ENCODE peak calls at places on chromosomes 13 and 19, in six cellular contexts. F is endothelial cell of umbilical vein; T is endothelial cell; Z is RWPE1; U is cerebellar cortex; A is stimulated activated CD8-positive, alpha-beta memory T cell treated with anti-CD3 and anti-CD28 coated beads, Interleukin-15, amount 100 ng/mL, for 4 hours. J is an unnamed sample.

GRCh38 chr13:49585220-49586157 is at the start of gene RCBTB1:
- DNase-seq in F (peak), T (peak), Z (peak), U (peak), A (peak), J (peak)

GRCh38 chr13:98142427-98143156 is at the start of gene FARP1:
- DNase-seq in F (peak), T (peak), Z (peak), U (peak), A (no peak), J (peak)

GRCh38 chr13:36126496-36126895 is 4.7 kb downstream of the DCLK1 start:
- DNase-seq in F (no peak), T (no peak), Z (no peak), U (no peak), A (no peak), J (no peak)

GRCh38 chr19:38674388-38675133 is 27.1 kb downstream of the ACTN4 start:
- DNase-seq in F (no peak), T (no peak), Z (no peak), U (no peak), A (no peak), J (no peak)

GRCh38 chr19:53892981-53893325 is 11.0 kb downstream of the PRKCG start:
- DNase-seq in F (no peak), T (no peak), Z (no peak), U (peak), A (no peak), J (no peak)

GRCh38 chr13:48976677-48977625 is 1.2 kb downstream of the FNDC3A start:
- DNase-seq in F (peak), T (no peak), Z (no peak), U (peak), A (no peak), J (peak)

GRCh38 chr13:100536643-100537180 is 51.9 kb downstream of the GGACT start:
- DNase-seq in F (no peak), T (no peak), Z (no peak), U (no peak), A (no peak), J (no peak)

GRCh38 chr13:66328486-66328885 is 901.6 kb downstream of the PCDH9 start:
- DNase-seq in F (no peak), T (no peak), Z (no peak), U (no peak), A (no peak), J (no peak)

GRCh38 chr13:36548129-36548528 is 115.8 kb downstream of the CCNA1 start:
- DNase-seq in F (no peak), T (no peak), Z (no peak), U (no peak), A (no peak), J (no peak)

GRCh38 chr19:49064768-49065611 is at the start of gene NTF4:
- DNase-seq in F (no peak), T (peak), Z (peak), U (peak), A (no peak), J (peak)

GRCh38 chr19:46571495-46571894 is 29.6 kb upstream of the CALM3 start:
- DNase-seq in F (no peak), T (peak), Z (peak), U (peak), A (no peak), J (peak)

GRCh38 chr19:4093643-4094175 is 27.0 kb upstream of the ZBTB7A start:
- DNase-seq in F (no peak), T (no peak), Z (no peak), U (no peak), A (no peak), J (no peak)

GRCh38 chr19:14407889-14408640 is 11.1 kb downstream of the DDX39A start:
- DNase-seq in F (no peak), T (no peak), Z (no peak), U (no peak), A (no peak), J (no peak)

GRCh38 chr13:37835392-37835791 is 34.2 kb downstream of the TRPC4 start:
- DNase-seq in F (no peak), T (no peak), Z (no peak), U (no peak), A (no peak), J (no peak)

GRCh38 chr19:38221919-38222828 is 1.8 kb downstream of the DPF1 start:
- DNase-seq in F (no peak), T (no peak), Z (no peak), U (no peak), A (no peak), J (no peak)

GRCh38 chr19:13262450-13262849 is 112.2 kb downstream of the IER2 start:
- DNase-seq in F (peak), T (no peak), Z (peak), U (peak), A (no peak), J (peak)

GRCh38 chr13:50375792-50376191 is 360.5 kb downstream of the KCNRG start:
- DNase-seq in F (no peak), T (no peak), Z (no peak), U (no peak), A (no peak), J (peak)

GRCh38 chr19:13281567-13282291 is 131.5 kb downstream of the IER2 start:
- DNase-seq in F (no peak), T (no peak), Z (no peak), U (no peak), A (no peak), J (no peak)

GRCh38 chr19:294819-295686 is 3.9 kb upstream of the PLPP2 start:
- DNase-seq in F (no peak), T (peak), Z (peak), U (no peak), A (no peak), J (peak)

GRCh38 chr19:48963371-48964204 is 1.5 kb upstream of the FTL start:
- DNase-seq in F (peak), T (peak), Z (peak), U (peak), A (peak), J (peak)

GRCh38 chr19:35689836-35690235 is 14.5 kb upstream of the ZBTB32 start:
- DNase-seq in F (no peak), T (no peak), Z (no peak), U (no peak), A (no peak), J (no peak)

GRCh38 chr19:51514866-51515481 is 13.4 kb upstream of the SIGLEC12 start:
- DNase-seq in F (peak), T (peak), Z (peak), U (peak), A (no peak), J (peak)

GRCh38 chr19:51742736-51743288 is 8.9 kb downstream of the FPR1 start:
- DNase-seq in F (no peak), T (no peak), Z (no peak), U (no peak), A (no peak), J (no peak)

GRCh38 chr19:9986787-9987281 is 23.5 kb downstream of the COL5A3 start:
- DNase-seq in F (no peak), T (no peak), Z (no peak), U (peak), A (no peak), J (no peak)

GRCh38 chr13:89988206-89988605 is 1359.3 kb upstream of the MIR17HG start:
- DNase-seq in F (no peak), T (no peak), Z (no peak), U (no peak), A (no peak), J (no peak)

GRCh38 chr13:65825039-65825438 is 1405.1 kb downstream of the PCDH9 start:
- DNase-seq in F (peak), T (no peak), Z (no peak), U (no peak), A (no peak), J (no peak)

GRCh38 chr19:5369962-5370367 is 29.4 kb upstream of the PTPRS start:
- DNase-seq in F (peak), T (peak), Z (no peak), U (peak), A (peak), J (peak)

GRCh38 chr19:46069841-46070341 is 29.1 kb upstream of the IGFL4 start:
- DNase-seq in F (peak), T (no peak), Z (peak), U (no peak), A (no peak), J (no peak)

GRCh38 chr13:20843177-20843576 is 59.4 kb downstream of the XPO4 start:
- DNase-seq in F (peak), T (no peak), Z (no peak), U (peak), A (no peak), J (no peak)

GRCh38 chr19:12796146-12797071 is 5.1 kb downstream of the JUNB start:
- DNase-seq in F (peak), T (peak), Z (peak), U (peak), A (peak), J (peak)